ENCODE peak calls at places on chromosomes 16 and 17, in seven cellular contexts. B is fibroblast of lung, J is neural progenitor cell, M is neuronal stem cell, N is mesenchymal stem cell, F is IMR-90, T is HepG2. P is an unnamed sample. For H3K9me3, the result is how much of the 10 kb centered on the place peaks cover.

GRCh38 chr17:34306466-34306865 is 12.8 kb upstream of the CCL8 start:
- DNase-seq in J (peak), N (peak), M (no peak), T (no peak), B (peak), F (peak), P (peak)

GRCh38 chr17:49959183-49959935 is 9.6 kb upstream of the DLX4 start:
- DNase-seq in M (no peak), N (no peak), T (no peak), J (no peak), B (no peak), F (peak), P (no peak)

GRCh38 chr16:27401768-27402568 is at the start of gene IL21R:
- DNase-seq in B (peak), M (no peak), T (no peak), F (peak), N (no peak), J (peak), P (peak)

GRCh38 chr17:44084131-44084538 is 13.6 kb downstream of the G6PC3 start:
- DNase-seq in M (no peak), B (no peak), T (no peak), J (peak), F (no peak), N (no peak), P (peak)

GRCh38 chr17:20805751-20806150 is 226.2 kb downstream of the CDRT15L2 start:
- DNase-seq in T (no peak), N (no peak), M (no peak), F (no peak), B (no peak), J (no peak), P (no peak)

GRCh38 chr17:68697850-68698313 is 96.7 kb upstream of the FAM20A start:
- DNase-seq in B (peak), J (no peak), N (peak), T (peak), M (no peak), F (peak), P (peak)

GRCh38 chr17:76869209-76869877 is 1.1 kb downstream of the MGAT5B start:
- DNase-seq in F (no peak), N (no peak), J (peak), B (no peak), M (no peak), T (no peak), P (peak)

GRCh38 chr17:27597783-27598320 is 33.1 kb upstream of the LGALS9 start:
- DNase-seq in M (no peak), T (no peak), N (no peak), F (no peak), B (no peak), J (no peak), P (no peak)

GRCh38 chr17:18928726-18929125 is 23.2 kb upstream of the SLC5A10 start:
- DNase-seq in N (no peak), M (no peak), B (no peak), T (no peak), J (no peak), F (no peak), P (no peak)

GRCh38 chr16:1048442-1049112 is 24.0 kb upstream of the SSTR5 start:
- DNase-seq in N (peak), J (peak), B (peak), T (peak), M (peak), F (peak), P (peak)

GRCh38 chr16:80610489-80611156 is 69.8 kb downstream of the DYNLRB2 start:
- DNase-seq in J (no peak), B (no peak), F (no peak), M (no peak), N (no peak), T (no peak), P (no peak)

GRCh38 chr16:24918641-24919040 is 72.9 kb downstream of the SLC5A11 start:
- DNase-seq in M (no peak), N (no peak), J (no peak), B (no peak), T (no peak), F (no peak), P (no peak)

GRCh38 chr16:76541062-76541461 is 263.9 kb downstream of the CNTNAP4 start:
- DNase-seq in J (no peak), F (no peak), N (no peak), T (no peak), M (no peak), B (no peak), P (no peak)

GRCh38 chr17:29246638-29247037 is at the start of gene CRYBA1:
- DNase-seq in B (no peak), F (no peak), N (no peak), M (peak), T (no peak), J (peak), P (no peak)

GRCh38 chr17:55420067-55420775 is 1.4 kb downstream of the MMD start:
- DNase-seq in B (no peak), J (no peak), N (no peak), M (no peak), F (no peak), T (no peak), P (no peak)
- H3K9ac ChIP-seq in B (no peak), J (no peak), N (peak), M (peak), F (peak), T (peak), P (peak)

GRCh38 chr16:53933407-53933806 is 229.5 kb downstream of the FTO start:
- DNase-seq in B (no peak), T (no peak), F (no peak), M (no peak), J (no peak), N (no peak), P (no peak)
- H3K4me3 ChIP-seq in B (no peak), T (no peak), F (no peak), M (no peak), J (no peak), N (no peak), P (no peak)

GRCh38 chr17:11555530-11555929 is 42.7 kb upstream of the DNAH9 start:
- DNase-seq in T (no peak), B (no peak), M (no peak), F (no peak), N (no peak), J (no peak), P (no peak)
- H3K9me3 ChIP-seq in T (under half), B (under half), M (under half), F (half or more), N (under half), J (under half), P (under half)

GRCh38 chr16:85901110-85901509 is 2.1 kb downstream of the IRF8 start:
- DNase-seq in N (no peak), F (no peak), M (no peak), T (no peak), J (no peak), B (no peak), P (no peak)

GRCh38 chr16:85897384-85897783 is 1.6 kb upstream of the IRF8 start:
- DNase-seq in F (no peak), B (no peak), T (no peak), J (no peak), M (no peak), N (no peak), P (no peak)

GRCh38 chr16:85899444-85899843 is 482 bp downstream of the IRF8 start:
- DNase-seq in B (no peak), N (no peak), T (no peak), F (no peak), M (no peak), J (no peak), P (no peak)

GRCh38 chr16:85900031-85900792 is 1.2 kb downstream of the IRF8 start:
- DNase-seq in B (no peak), N (no peak), F (no peak), M (no peak), J (no peak), T (no peak), P (no peak)

DNA sequence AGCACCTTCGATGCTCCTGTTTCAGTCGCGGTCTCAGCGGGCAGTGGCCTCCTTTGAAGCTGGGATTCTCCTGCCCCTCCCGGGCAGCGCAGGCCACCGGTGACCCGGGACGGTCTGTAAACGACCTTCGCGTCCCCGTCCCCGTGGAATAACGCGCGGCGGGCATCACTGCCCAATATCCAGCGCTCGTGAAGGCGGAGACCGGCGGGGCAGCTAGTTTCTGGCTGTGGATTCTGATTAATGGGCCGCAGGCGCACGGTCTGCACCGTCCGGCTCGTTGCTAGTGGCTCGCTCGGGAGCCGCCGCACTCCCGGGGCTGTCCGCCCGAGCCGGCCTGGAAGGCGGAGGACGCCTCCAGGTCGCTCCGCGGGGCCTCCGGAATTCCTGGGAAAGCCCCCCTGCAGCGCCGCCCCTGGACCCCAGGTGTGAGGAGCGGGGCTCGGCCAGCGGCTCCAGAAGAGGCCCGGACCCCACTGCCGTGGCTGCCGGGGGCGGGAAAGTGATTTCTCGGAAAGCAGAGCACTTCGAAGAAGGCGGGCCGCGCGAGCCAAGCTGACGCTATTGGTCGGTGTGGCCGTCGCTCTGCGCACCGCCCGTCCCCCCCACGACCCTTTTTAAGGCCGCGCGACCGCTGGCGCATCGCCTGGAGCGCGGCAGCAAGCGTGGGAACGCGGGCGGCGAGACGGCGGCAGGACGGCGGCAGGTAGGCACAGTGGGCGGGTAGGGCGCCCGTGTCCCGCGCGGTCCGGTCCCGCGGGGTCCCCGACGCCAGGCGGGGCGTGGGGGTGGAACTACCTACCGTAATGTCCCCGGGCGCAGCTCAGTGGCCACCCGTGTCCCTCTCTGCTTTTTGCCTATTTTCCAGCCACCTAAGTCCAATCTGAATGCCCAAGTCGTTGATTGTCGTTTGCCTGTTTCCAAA is at the start of gene IRF8:
- DNase-seq in N (peak), F (no peak), M (peak), J (peak), B (peak), T (no peak), P (peak)
- H3K9ac ChIP-seq in N (no peak), F (no peak), M (peak), J (no peak), B (no peak), T (no peak), P (no peak)

GRCh38 chr17:65546579-65546978 is 14.9 kb downstream of the AXIN2 start:
- DNase-seq in N (no peak), M (no peak), F (no peak), J (no peak), T (no peak), B (no peak), P (no peak)

GRCh38 chr17:65545708-65546523 is 15.5 kb downstream of the AXIN2 start:
- DNase-seq in T (no peak), N (no peak), F (no peak), J (peak), M (peak), B (no peak), P (no peak)

GRCh38 chr17:65544658-65545057 is 16.8 kb downstream of the AXIN2 start:
- DNase-seq in T (no peak), N (no peak), B (no peak), J (no peak), F (no peak), M (no peak), P (no peak)

GRCh38 chr17:65548570-65548969 is 12.9 kb downstream of the AXIN2 start:
- DNase-seq in J (no peak), N (no peak), F (no peak), T (no peak), B (no peak), M (no peak), P (no peak)

DNA sequence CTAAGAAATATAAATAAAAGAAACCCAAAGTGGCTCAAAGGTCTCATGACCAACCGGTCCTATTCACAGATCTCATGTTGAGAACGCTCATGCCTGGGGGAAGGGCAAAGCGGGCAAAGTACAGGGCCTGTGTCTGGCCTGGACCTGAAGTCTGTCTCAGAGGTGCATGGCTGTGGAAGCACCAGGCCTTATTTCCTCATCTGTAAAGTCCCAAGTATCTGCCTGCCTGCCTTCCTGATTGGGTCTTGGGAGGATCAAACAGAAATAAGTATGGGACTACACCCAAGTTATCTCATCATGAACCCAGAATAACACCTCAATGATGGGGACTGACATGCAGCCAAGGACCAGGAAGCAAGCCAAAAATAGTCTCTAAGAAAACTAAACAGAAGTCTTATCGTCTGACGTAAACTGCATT is 14.2 kb downstream of the AXIN2 start:
- DNase-seq in F (peak), T (peak), M (no peak), B (peak), J (no peak), N (no peak), P (no peak)
- H3K4me3 ChIP-seq in F (no peak), T (no peak), M (no peak), B (no peak), J (no peak), N (no peak), P (no peak)

DNA sequence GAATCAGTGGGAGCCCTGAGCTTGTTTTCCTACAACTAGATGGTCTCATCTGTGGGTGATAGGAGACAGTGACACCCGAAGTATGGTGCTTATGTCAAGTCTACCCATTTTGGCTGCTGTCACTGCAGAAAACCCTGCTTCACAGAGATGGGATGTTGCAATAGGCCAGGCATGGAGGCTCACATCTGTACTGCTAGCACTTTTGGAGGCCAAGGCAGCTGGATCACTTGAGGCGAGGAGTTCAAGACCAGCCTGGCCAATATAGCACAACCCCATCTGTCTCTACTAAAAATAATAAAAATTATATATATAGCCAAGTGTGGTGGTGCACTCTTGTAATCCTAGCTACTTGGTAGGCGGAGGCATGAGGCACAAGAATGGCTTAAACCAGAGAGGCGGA is 2.3 kb upstream of the HERPUD1 start:
- DNase-seq in B (no peak), M (no peak), T (no peak), N (no peak), F (no peak), J (no peak), P (no peak)
- H3K9me3 ChIP-seq in B (under half), M (under half), T (under half), N (under half), F (under half), J (under half), P (under half)